ENCODE peak calls at places on chromosomes 1 and 21, in eight cellular contexts. M, W, Z, G, U, I, V and Q are unnamed samples.
A peak's percentile ranks its signal among the peaks of the same experiment; 100 is the strongest.

GRCh38 chr1:167082511-167083027 is 7.6 kb downstream of the GPA33 start:
- DNase-seq in M (no peak), W (no peak), Z (peak; percentile 65), G (peak; percentile 66), U (no peak), I (no peak), V (peak; percentile 90), Q (no peak)

GRCh38 chr1:224637510-224637909 is 21.4 kb downstream of the CNIH3 start:
- DNase-seq in M (no peak), W (no peak), Z (peak; percentile 20), G (no peak), U (peak; percentile 68), I (no peak), V (no peak), Q (no peak)

GRCh38 chr1:40185951-40186864 is 25.0 kb downstream of the RLF start:
- DNase-seq in M (no peak), W (no peak), Z (no peak), G (no peak), U (no peak), I (no peak), V (peak; percentile 10), Q (no peak)

GRCh38 chr1:151881479-151881878 is 27.8 kb downstream of the THEM4 start:
- DNase-seq in M (no peak), W (no peak), Z (no peak), G (no peak), U (no peak), I (no peak), V (no peak), Q (peak; percentile 20)

GRCh38 chr1:234256359-234256758 is 116.9 kb upstream of the COA6 start:
- DNase-seq in M (no peak), W (no peak), Z (no peak), G (no peak), U (no peak), I (no peak), V (no peak), Q (no peak)

GRCh38 chr1:216740334-216740733 is 17.1 kb upstream of the ESRRG start:
- DNase-seq in M (no peak), W (no peak), Z (no peak), G (no peak), U (no peak), I (no peak), V (no peak), Q (no peak)

GRCh38 chr21:45365608-45366241 is 39.2 kb upstream of the COL18A1 start:
- DNase-seq in M (no peak), W (no peak), Z (peak; percentile 73), G (no peak), U (peak; percentile 89), I (no peak), V (no peak), Q (no peak)

GRCh38 chr1:185559684-185560310 is 174.4 kb upstream of the HMCN1 start:
- DNase-seq in M (peak; percentile 24), W (no peak), Z (peak; percentile 58), G (peak; percentile 67), U (peak; percentile 9), I (no peak), V (peak; percentile 57), Q (peak; percentile 54)

DNA sequence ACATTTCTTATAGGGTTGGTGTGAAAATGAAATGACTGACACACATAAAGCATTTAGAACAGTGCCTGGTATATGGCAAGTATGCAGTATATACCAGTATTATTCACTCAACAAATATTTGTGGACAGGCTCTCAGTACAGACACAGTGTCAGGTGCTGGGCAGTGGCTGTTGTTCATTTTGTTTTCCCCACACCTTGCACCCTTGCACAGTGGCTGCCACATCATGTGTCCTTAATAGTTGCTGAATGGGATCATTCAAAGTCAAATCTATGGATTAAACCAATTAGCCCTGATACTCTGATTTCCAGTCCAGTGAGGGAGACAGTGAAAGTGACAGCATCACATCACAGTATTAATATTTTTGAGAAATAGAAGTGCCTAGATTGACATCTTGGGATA is 2.4 kb downstream of the SLAMF1 start:
- DNase-seq in M (no peak), W (no peak), Z (no peak), G (no peak), U (no peak), I (no peak), V (no peak), Q (no peak)
- TF ChIP-seq POLR2A in M (no peak), W (no peak), Z (no peak), G (no peak), U (no peak), I (no peak), V (no peak), Q (no peak)

GRCh38 chr1:36358514-36359084 is 27.1 kb downstream of the STK40 start:
- DNase-seq in M (no peak), W (no peak), Z (no peak), G (no peak), U (no peak), I (no peak), V (no peak), Q (no peak)

GRCh38 chr1:36359911-36360310 is 25.8 kb downstream of the STK40 start:
- DNase-seq in M (no peak), W (no peak), Z (no peak), G (no peak), U (no peak), I (no peak), V (no peak), Q (no peak)

GRCh38 chr1:36354486-36354885 is 31.0 kb upstream of the EVA1B start:
- DNase-seq in M (no peak), W (no peak), Z (no peak), G (no peak), U (no peak), I (no peak), V (no peak), Q (no peak)

GRCh38 chr1:36355811-36356210 is 29.9 kb downstream of the STK40 start:
- DNase-seq in M (no peak), W (no peak), Z (no peak), G (no peak), U (no peak), I (no peak), V (no peak), Q (no peak)

GRCh38 chr1:36359383-36359782 is 26.3 kb downstream of the STK40 start:
- DNase-seq in M (no peak), W (no peak), Z (no peak), G (no peak), U (no peak), I (no peak), V (no peak), Q (no peak)
- TF ChIP-seq POLR2A in M (no peak), W (no peak), Z (no peak), G (no peak), U (no peak), I (no peak), V (no peak), Q (no peak)

GRCh38 chr1:145849356-145850165 is 4.1 kb downstream of the NUDT17 start:
- DNase-seq in M (no peak), W (no peak), Z (no peak), G (no peak), U (peak; percentile 49), I (no peak), V (no peak), Q (no peak)

GRCh38 chr1:145846191-145846590 is 761 bp downstream of the NUDT17 start:
- DNase-seq in M (no peak), W (no peak), Z (peak; percentile 38), G (no peak), U (no peak), I (no peak), V (no peak), Q (peak; percentile 69)

GRCh38 chr1:145847827-145848226 is 2.4 kb downstream of the NUDT17 start:
- DNase-seq in M (no peak), W (no peak), Z (no peak), G (no peak), U (no peak), I (no peak), V (no peak), Q (no peak)

GRCh38 chr1:145845144-145845513 is 301 bp upstream of the NUDT17 start:
- DNase-seq in M (no peak), W (no peak), Z (no peak), G (no peak), U (no peak), I (no peak), V (no peak), Q (no peak)

DNA sequence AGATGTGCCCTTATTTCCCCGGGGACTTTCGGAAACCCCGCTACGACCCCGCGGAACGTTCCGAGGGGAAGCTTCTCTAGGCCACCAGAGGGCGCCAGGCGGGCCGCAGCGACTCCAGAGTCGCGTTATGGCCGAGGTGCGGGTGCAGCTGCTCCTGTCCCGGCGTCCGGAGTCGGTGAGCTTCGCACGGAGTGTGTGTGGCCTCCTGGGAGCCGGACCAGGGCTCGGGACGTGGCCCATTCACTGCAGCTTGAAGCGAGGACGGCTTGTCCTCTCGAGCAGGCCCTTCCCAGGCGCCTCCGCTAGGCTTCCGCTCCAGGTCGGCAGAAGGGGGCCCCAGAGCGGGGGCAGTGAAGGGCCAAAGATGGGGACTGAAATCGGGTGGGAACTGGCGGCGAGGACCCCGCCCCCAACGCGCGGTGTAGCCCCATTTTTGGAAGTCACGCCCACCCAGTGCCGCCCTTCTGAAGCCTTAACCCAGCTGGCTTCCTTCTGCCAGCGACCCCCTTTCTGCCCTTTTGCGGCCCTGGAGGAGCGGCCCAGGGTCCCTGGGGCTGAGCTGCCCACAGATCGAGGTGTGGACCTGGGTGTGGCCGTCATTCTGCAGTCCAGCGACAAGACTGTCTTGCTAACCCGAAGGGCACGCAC is at the start of gene NUDT17:
- DNase-seq in M (peak; percentile 78), W (peak; percentile 46), Z (peak; percentile 79), G (peak; percentile 84), U (peak; percentile 82), I (peak; percentile 90), V (peak; percentile 80), Q (peak; percentile 86)
- TF ChIP-seq POLR2A in M (no peak), W (no peak), Z (peak; percentile 51), G (no peak), U (peak; percentile 20), I (no peak), V (no peak), Q (peak; percentile 62)

GRCh38 chr1:1060281-1061000 is 13.7 kb downstream of the RNF223 start:
- DNase-seq in M (no peak), W (no peak), Z (no peak), G (no peak), U (no peak), I (no peak), V (no peak), Q (no peak)

GRCh38 chr1:1058088-1058905 is 15.8 kb downstream of the RNF223 start:
- DNase-seq in M (no peak), W (no peak), Z (no peak), G (no peak), U (no peak), I (no peak), V (no peak), Q (no peak)

GRCh38 chr1:1061682-1062363 is 12.3 kb downstream of the RNF223 start:
- DNase-seq in M (no peak), W (no peak), Z (no peak), G (no peak), U (no peak), I (no peak), V (no peak), Q (peak; percentile 23)

GRCh38 chr1:1058921-1059493 is 15.1 kb downstream of the RNF223 start:
- DNase-seq in M (no peak), W (no peak), Z (no peak), G (no peak), U (peak; percentile 56), I (no peak), V (no peak), Q (peak; percentile 60)

DNA sequence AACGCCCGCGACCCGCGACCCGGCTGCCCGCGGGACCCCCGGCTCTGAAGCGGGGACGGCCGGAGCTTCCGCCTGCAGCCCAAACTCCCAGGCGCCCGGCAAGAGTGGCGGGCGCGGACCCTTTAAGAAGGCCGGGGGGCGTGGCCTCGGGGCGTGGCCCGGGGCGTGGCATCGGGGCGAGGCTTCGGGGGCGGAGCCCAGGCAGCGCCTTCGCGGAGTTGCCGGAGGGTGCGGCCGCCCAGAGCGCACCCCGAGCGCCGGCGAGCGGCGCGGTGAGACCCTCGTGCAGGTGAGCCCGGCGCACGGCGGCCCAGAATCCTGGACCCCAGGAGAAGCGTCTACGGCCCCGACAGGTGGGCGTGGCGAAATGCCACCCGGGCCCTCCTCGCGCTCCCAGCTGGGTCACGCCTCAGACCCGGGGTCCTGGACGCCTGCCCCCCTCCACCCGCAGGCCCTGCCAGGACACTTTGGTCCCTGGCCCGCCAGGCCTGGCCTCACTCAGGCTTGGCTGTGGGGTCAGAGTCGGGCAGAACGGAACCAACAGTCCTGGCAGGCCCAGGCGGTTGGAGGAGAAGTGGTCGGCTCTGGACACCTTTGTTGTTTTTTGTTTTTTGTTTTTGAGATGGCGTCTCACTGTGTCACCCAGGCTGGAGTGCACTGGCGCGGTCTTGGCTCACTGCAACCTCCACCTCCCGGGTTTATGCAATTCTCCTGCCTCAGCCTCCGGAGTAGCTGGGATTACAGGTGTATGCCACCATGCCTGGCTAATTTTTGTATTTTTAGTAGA is 14.4 kb downstream of the RNF223 start:
- DNase-seq in M (peak; percentile 87), W (peak; percentile 82), Z (peak; percentile 68), G (peak; percentile 97), U (peak; percentile 77), I (peak; percentile 91), V (peak; percentile 95), Q (peak; percentile 82)
- TF ChIP-seq POLR2A in M (no peak), W (no peak), Z (no peak), G (no peak), U (no peak), I (no peak), V (no peak), Q (no peak)